ENCODE peak calls at places on chromosomes 13 and 19, in five cellular contexts. K is ELF-1, F is sciatic nerve, Z is transverse colon, V is cardiac muscle cell. H is an unnamed sample.

GRCh38 chr13:93690139-93690538 is 463.5 kb downstream of the GPC6 start:
- DNase-seq in K (peak; percentile 6), F (no peak), Z (no peak), V (peak; percentile 75), H (peak; percentile 37)

GRCh38 chr13:48505597-48506091 is 27.2 kb downstream of the RCBTB2 start:
- DNase-seq in K (no peak), F (no peak), Z (peak; percentile 41), V (no peak), H (peak; percentile 54)

GRCh38 chr13:96824110-96824509 is 170.2 kb downstream of the OXGR1 start:
- DNase-seq in K (no peak), F (no peak), Z (no peak), V (no peak), H (no peak)

GRCh38 chr19:45250832-45251451 is at the start of gene MARK4:
- DNase-seq in K (no peak), F (peak; percentile 75), Z (peak; percentile 49), V (peak; percentile 77), H (peak; percentile 51)

GRCh38 chr19:7877249-7877836 is 3.2 kb upstream of the PRR36 start:
- DNase-seq in K (no peak), F (no peak), Z (no peak), V (no peak), H (no peak)

GRCh38 chr13:24625870-24626419 is 54.3 kb upstream of the ATP12A start:
- DNase-seq in K (no peak), F (no peak), Z (no peak), V (no peak), H (no peak)

GRCh38 chr19:22257916-22258315 is 28.3 kb upstream of the ZNF729 start:
- DNase-seq in K (no peak), F (no peak), Z (no peak), V (no peak), H (no peak)

GRCh38 chr19:47499863-47500830 is 14.7 kb downstream of the NAPA start:
- DNase-seq in K (no peak), F (no peak), Z (no peak), V (no peak), H (no peak)

GRCh38 chr13:26050568-26051230 is 1.1 kb downstream of the SHISA2 start:
- DNase-seq in K (peak; percentile 53), F (no peak), Z (no peak), V (peak; percentile 70), H (peak; percentile 70)

GRCh38 chr13:47846886-47847285 is 154.2 kb downstream of the SUCLA2 start:
- DNase-seq in K (no peak), F (no peak), Z (no peak), V (no peak), H (no peak)

GRCh38 chr13:44710576-44710975 is 134.4 kb upstream of the TSC22D1 start:
- DNase-seq in K (no peak), F (no peak), Z (no peak), V (no peak), H (peak; percentile 44)

GRCh38 chr13:21233086-21233485 is 56.6 kb downstream of the MRPL57 start:
- DNase-seq in K (no peak), F (no peak), Z (no peak), V (no peak), H (no peak)

GRCh38 chr13:62960723-62961122 is 1545.1 kb upstream of the PCDH20 start:
- DNase-seq in K (no peak), F (no peak), Z (no peak), V (no peak), H (peak; percentile 60)